ENCODE peak calls at places on chromosomes 7 and 10, in five cellular contexts. N is foreskin fibroblast, I is astrocyte, M is WTC11, P is nephron progenitor cell. K is an unnamed sample.

GRCh38 chr7:114653391-114654088 is 238.9 kb downstream of the FOXP2 start:
- DNase-seq in N (peak), I (no peak), M (no peak), P (peak), K (no peak)

GRCh38 chr7:121620953-121621606 is 225.0 kb upstream of the FAM3C start:
- DNase-seq in N (no peak), I (no peak), M (peak), P (no peak), K (no peak)

GRCh38 chr7:55539380-55539779 is 32.9 kb downstream of the VOPP1 start:
- DNase-seq in N (peak), I (peak), M (no peak), P (no peak), K (no peak)

GRCh38 chr10:89426230-89426868 is 12.0 kb downstream of the IFIT5 start:
- DNase-seq in N (peak), I (peak), M (no peak), P (peak), K (no peak)

GRCh38 chr10:6239213-6239991 is 36.7 kb downstream of the PFKFB3 start:
- DNase-seq in N (peak), I (peak), M (no peak), P (no peak), K (no peak)

GRCh38 chr10:29841724-29842649 is 207.2 kb upstream of the SVIL start:
- DNase-seq in N (peak), I (peak), M (peak), P (peak), K (peak)

GRCh38 chr10:68955786-68956532 is at the start of gene DDX21:
- DNase-seq in N (peak), I (peak), M (peak), P (peak), K (peak)

GRCh38 chr7:44454348-44454747 is 36.1 kb downstream of the NUDCD3 start:
- DNase-seq in N (no peak), I (no peak), M (no peak), P (no peak), K (no peak)

GRCh38 chr7:81499262-81500116 is 270.4 kb downstream of the HGF start:
- DNase-seq in N (peak), I (peak), M (no peak), P (peak), K (no peak)

GRCh38 chr10:102615361-102615760 is 28.9 kb upstream of the TRIM8 start:
- DNase-seq in N (no peak), I (no peak), M (peak), P (peak), K (no peak)

GRCh38 chr10:60718891-60719290 is 59.4 kb upstream of the CDK1 start:
- DNase-seq in N (peak), I (peak), M (no peak), P (no peak), K (no peak)

GRCh38 chr7:130750774-130751173 is 16.8 kb upstream of the KLF14 start:
- DNase-seq in N (no peak), I (no peak), M (no peak), P (no peak), K (no peak)

GRCh38 chr10:47381427-47382379 is 2.4 kb downstream of the ZNF488 start:
- DNase-seq in N (no peak), I (no peak), M (no peak), P (no peak), K (peak)

GRCh38 chr7:93011351-93012294 is 106.2 kb downstream of the SAMD9 start:
- DNase-seq in N (peak), I (peak), M (no peak), P (no peak), K (no peak)

GRCh38 chr10:72483452-72483851 is 128.7 kb upstream of the DNAJB12 start:
- DNase-seq in N (peak), I (no peak), M (no peak), P (no peak), K (no peak)

GRCh38 chr7:94875221-94875620 is 32.2 kb upstream of the PPP1R9A start:
- DNase-seq in N (no peak), I (no peak), M (no peak), P (no peak), K (no peak)

GRCh38 chr7:10821156-10821555 is 152.5 kb upstream of the PHF14 start:
- DNase-seq in N (no peak), I (no peak), M (no peak), P (no peak), K (no peak)

GRCh38 chr10:126391162-126391880 is 3.0 kb upstream of the ADAM12 start:
- DNase-seq in N (peak), I (no peak), M (no peak), P (no peak), K (no peak)

GRCh38 chr10:107740962-107741690 is 576.6 kb upstream of the SORCS1 start:
- DNase-seq in N (peak), I (peak), M (no peak), P (no peak), K (no peak)

GRCh38 chr10:30493609-30494530 is 59.9 kb downstream of the MAP3K8 start:
- DNase-seq in N (peak), I (peak), M (no peak), P (no peak), K (no peak)

GRCh38 chr10:86585726-86586048 is 64.1 kb upstream of the WAPL start:
- DNase-seq in N (no peak), I (no peak), M (no peak), P (no peak), K (no peak)
- TF ChIP-seq CTCF in N (no peak), I (no peak), M (no peak), P (no peak), K (peak)

DNA sequence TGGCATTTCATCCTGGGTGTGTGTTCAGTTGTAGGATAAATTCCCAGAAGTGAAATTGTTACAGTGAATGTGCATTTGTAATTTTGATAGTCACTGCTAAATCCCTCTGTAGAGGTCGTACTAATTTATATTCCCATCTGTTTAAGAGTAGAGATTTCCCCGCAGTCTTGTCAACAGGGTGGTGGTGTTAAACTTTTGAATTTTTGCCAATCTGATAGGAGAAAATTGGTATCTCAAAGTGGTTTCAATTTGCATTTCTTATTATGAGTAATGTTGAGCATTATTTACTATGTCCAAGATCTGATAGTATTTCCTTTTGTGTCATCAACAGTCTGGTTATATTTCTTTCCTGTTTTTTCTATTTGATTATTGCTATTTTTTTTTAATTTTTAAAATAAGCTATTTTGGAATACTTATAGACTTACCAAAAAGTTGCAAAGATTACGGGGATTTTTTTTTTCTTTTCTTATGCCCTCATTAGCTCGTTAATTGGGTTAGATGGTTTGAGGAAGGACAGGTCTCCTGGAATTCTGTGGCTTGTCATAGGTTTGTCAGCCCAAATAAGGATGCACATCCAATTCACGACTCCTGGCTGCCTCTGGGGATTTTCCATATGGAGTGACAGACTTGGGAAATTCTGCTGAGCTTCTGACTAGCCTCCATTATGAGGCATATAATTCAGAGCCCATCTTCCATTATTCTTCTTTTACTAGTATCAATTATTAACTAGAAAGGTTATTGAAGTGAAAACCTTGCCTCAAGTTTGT is 101.9 kb downstream of the AUTS2 start:
- DNase-seq in N (no peak), I (no peak), M (no peak), P (no peak), K (no peak)
- TF ChIP-seq CTCF in N (no peak), I (no peak), M (no peak), P (no peak), K (no peak)

GRCh38 chr10:79146611-79147130 is 77.9 kb downstream of the ZMIZ1 start:
- DNase-seq in N (peak), I (no peak), M (no peak), P (no peak), K (no peak)
- TF ChIP-seq CTCF in N (no peak), I (no peak), M (no peak), P (no peak), K (no peak)

GRCh38 chr7:33215992-33216391 is 86.6 kb downstream of the BBS9 start:
- DNase-seq in N (peak), I (no peak), M (no peak), P (no peak), K (no peak)

GRCh38 chr7:33221374-33221773 is 92.0 kb downstream of the BBS9 start:
- DNase-seq in N (peak), I (no peak), M (no peak), P (no peak), K (no peak)

DNA sequence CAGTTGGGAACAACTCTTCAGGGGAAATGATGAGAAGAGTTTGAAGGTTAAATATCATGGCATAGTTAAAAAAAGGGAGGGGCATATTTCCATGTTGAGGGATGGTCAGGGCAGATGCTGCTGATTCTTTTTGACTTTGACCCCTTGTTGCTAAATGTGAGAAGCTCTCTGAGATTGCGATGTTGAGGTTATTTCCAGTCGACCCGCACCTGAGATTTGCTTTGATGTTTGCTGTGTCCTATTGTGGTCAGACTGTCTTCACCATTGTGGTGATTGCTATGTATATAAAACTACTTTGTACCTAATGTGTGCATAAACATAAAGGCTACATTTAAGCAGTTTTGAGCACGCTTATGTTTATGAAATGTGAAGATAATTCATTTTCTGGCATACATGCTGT is 90.9 kb downstream of the BBS9 start:
- DNase-seq in N (no peak), I (no peak), M (no peak), P (no peak), K (no peak)
- TF ChIP-seq CTCF in N (no peak), I (no peak), M (no peak), P (no peak), K (no peak)

GRCh38 chr7:47581821-47582747 is at the start of gene TNS3:
- DNase-seq in N (peak), I (no peak), M (peak), P (peak), K (no peak)
- TF ChIP-seq CTCF in N (no peak), I (no peak), M (no peak), P (no peak), K (peak)

K was measured in osteocyte.